ENCODE peak calls at places on chromosomes 11 and 22, in five cellular contexts. L, I, B, N and P are unnamed samples. For H3K36me3, the result is how much of the 10 kb centered on the place peaks cover.

GRCh38 chr11:18775492-18776292 is 15.9 kb downstream of the PTPN5 start:
- DNase-seq in L (peak), I (peak), B (peak), N (peak), P (no peak)

GRCh38 chr22:20017622-20017958 is 967 bp upstream of the ARVCF start:
- DNase-seq in L (no peak), I (no peak), B (no peak), N (no peak), P (no peak)

GRCh38 chr11:124863137-124863825 is 2.0 kb upstream of the ROBO3 start:
- DNase-seq in L (peak), I (peak), B (no peak), N (no peak), P (no peak)

GRCh38 chr22:36204001-36204640 is 2.5 kb upstream of the APOL4 start:
- DNase-seq in L (no peak), I (no peak), B (no peak), N (no peak), P (no peak)

GRCh38 chr11:126115253-126115540 is 52.5 kb upstream of the CDON start:
- DNase-seq in L (no peak), I (peak), B (peak), N (peak), P (no peak)

GRCh38 chr22:21865041-21865440 is 2.4 kb downstream of the MAPK1 start:
- DNase-seq in L (no peak), I (no peak), B (no peak), N (no peak), P (peak)

GRCh38 chr11:37506516-37506915 is 908.5 kb upstream of the RAG2 start:
- DNase-seq in L (no peak), I (no peak), B (no peak), N (no peak), P (no peak)

GRCh38 chr11:9535189-9535781 is 38.2 kb upstream of the WEE1 start:
- DNase-seq in L (peak), I (peak), B (peak), N (peak), P (peak)

GRCh38 chr11:86116386-86116726 is 47.5 kb upstream of the PICALM start:
- DNase-seq in L (no peak), I (no peak), B (no peak), N (no peak), P (no peak)

GRCh38 chr22:23075050-23075449 is 4.7 kb downstream of the GNAZ start:
- DNase-seq in L (no peak), I (no peak), B (peak), N (peak), P (no peak)

GRCh38 chr11:130371004-130371590 is 56.4 kb upstream of the ZBTB44 start:
- DNase-seq in L (no peak), I (no peak), B (no peak), N (no peak), P (no peak)

GRCh38 chr11:5665051-5665450 is 19.8 kb downstream of the TRIM5 start:
- DNase-seq in L (no peak), I (no peak), B (no peak), N (no peak), P (no peak)

GRCh38 chr22:24965822-24966626 is 13.5 kb downstream of the KIAA1671 start:
- DNase-seq in L (peak), I (peak), B (no peak), N (peak), P (no peak)

GRCh38 chr11:112705148-112705547 is 256.1 kb upstream of the NCAM1 start:
- DNase-seq in L (no peak), I (no peak), B (no peak), N (no peak), P (no peak)

GRCh38 chr11:11866203-11866602 is 24.4 kb downstream of the USP47 start:
- DNase-seq in L (no peak), I (no peak), B (no peak), N (no peak), P (no peak)

GRCh38 chr11:132095230-132096165 is 725.1 kb downstream of the NTM start:
- DNase-seq in L (no peak), I (no peak), B (no peak), N (no peak), P (no peak)

GRCh38 chr22:19941365-19942070 is at the start of the genes COMT and TXNRD2:
- DNase-seq in L (peak), I (peak), B (peak), N (peak), P (no peak)

GRCh38 chr11:123405123-123405592 is 24.9 kb upstream of the GRAMD1B start:
- DNase-seq in L (no peak), I (no peak), B (peak), N (peak), P (no peak)

GRCh38 chr11:34461215-34461614 is 22.5 kb downstream of the CAT start:
- DNase-seq in L (no peak), I (peak), B (no peak), N (no peak), P (no peak)

GRCh38 chr11:119318240-119319135 is 1.6 kb upstream of the MCAM start:
- DNase-seq in L (peak), I (no peak), B (no peak), N (no peak), P (no peak)

GRCh38 chr11:92528051-92528450 is 303.4 kb downstream of the FAT3 start:
- DNase-seq in L (no peak), I (no peak), B (no peak), N (no peak), P (peak)

GRCh38 chr11:15616130-15617105 is 501.7 kb downstream of the INSC start:
- DNase-seq in L (no peak), I (no peak), B (no peak), N (no peak), P (no peak)

GRCh38 chr11:113593698-113594308 is 112.3 kb downstream of the TMPRSS5 start:
- DNase-seq in L (no peak), I (no peak), B (no peak), N (no peak), P (no peak)

GRCh38 chr22:36193577-36193976 is 8.0 kb downstream of the APOL4 start:
- DNase-seq in L (no peak), I (peak), B (no peak), N (no peak), P (no peak)

GRCh38 chr22:38694049-38694448 is 6.7 kb downstream of the JOSD1 start:
- DNase-seq in L (peak), I (no peak), B (no peak), N (no peak), P (no peak)

GRCh38 chr11:93967258-93967657 is 53.9 kb upstream of the HEPHL1 start:
- DNase-seq in L (no peak), I (no peak), B (no peak), N (no peak), P (no peak)

GRCh38 chr22:23305922-23306374 is 125.6 kb downstream of the BCR start:
- DNase-seq in L (peak), I (no peak), B (peak), N (peak), P (no peak)

GRCh38 chr11:32333335-32333991 is 101.9 kb downstream of the WT1 start:
- DNase-seq in L (peak), I (peak), B (peak), N (peak), P (no peak)

GRCh38 chr11:106156290-106156937 is 79.0 kb downstream of the AASDHPPT start:
- DNase-seq in L (peak), I (no peak), B (no peak), N (no peak), P (peak)

GRCh38 chr11:91528965-91529364 is 695.7 kb upstream of the FAT3 start:
- DNase-seq in L (no peak), I (no peak), B (no peak), N (no peak), P (no peak)

GRCh38 chr11:86644291-86644690 is 28.1 kb downstream of the ME3 start:
- DNase-seq in L (no peak), I (no peak), B (no peak), N (no peak), P (peak)

GRCh38 chr11:38384568-38384967 is 1786.5 kb upstream of the RAG2 start:
- DNase-seq in L (no peak), I (no peak), B (no peak), N (no peak), P (peak)

GRCh38 chr11:36092314-36093030 is 148.6 kb downstream of the LDLRAD3 start:
- DNase-seq in L (no peak), I (no peak), B (no peak), N (no peak), P (no peak)

GRCh38 chr11:1682225-1682901 is 14.6 kb upstream of the KRTAP5-6 start:
- DNase-seq in L (no peak), I (peak), B (no peak), N (no peak), P (no peak)

GRCh38 chr11:70786021-70786665 is 387.8 kb downstream of the CTTN start:
- DNase-seq in L (peak), I (peak), B (no peak), N (no peak), P (no peak)

GRCh38 chr22:48945621-48946458 is 881.8 kb downstream of the BRD1 start:
- DNase-seq in L (peak), I (peak), B (no peak), N (no peak), P (no peak)

GRCh38 chr11:83220279-83220678 is 26.8 kb downstream of the ANKRD42 start:
- DNase-seq in L (no peak), I (no peak), B (no peak), N (no peak), P (no peak)

DNA sequence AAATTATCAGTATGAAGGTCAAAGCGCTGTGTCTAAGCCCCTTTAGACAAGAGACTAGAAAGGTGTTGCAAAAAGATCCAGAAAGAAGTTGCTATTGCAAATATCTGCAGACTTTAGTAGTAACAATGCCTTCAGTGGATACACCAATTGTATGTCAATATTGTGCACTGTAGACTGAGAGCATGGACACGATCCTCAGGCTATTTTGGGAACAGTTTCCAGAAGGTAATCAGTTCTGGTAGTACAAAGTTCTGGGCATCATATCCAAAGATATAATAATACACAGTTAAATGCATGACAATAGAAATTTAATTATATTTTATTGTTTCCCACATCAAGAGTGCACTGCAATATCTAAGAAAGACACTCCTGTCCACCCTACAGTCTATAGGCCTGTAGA is 84.1 kb upstream of the LUZP2 start:
- DNase-seq in L (no peak), I (no peak), B (no peak), N (no peak), P (no peak)
- H3K36me3 ChIP-seq in L (under half), I (under half), B (under half), N (under half), P (under half)

GRCh38 chr11:3707176-3707575 is 36.0 kb upstream of the CHRNA10 start:
- DNase-seq in L (no peak), I (no peak), B (no peak), N (no peak), P (peak)
- H3K36me3 ChIP-seq in L (under half), I (under half), B (half or more), N (half or more), P (under half)

DNA sequence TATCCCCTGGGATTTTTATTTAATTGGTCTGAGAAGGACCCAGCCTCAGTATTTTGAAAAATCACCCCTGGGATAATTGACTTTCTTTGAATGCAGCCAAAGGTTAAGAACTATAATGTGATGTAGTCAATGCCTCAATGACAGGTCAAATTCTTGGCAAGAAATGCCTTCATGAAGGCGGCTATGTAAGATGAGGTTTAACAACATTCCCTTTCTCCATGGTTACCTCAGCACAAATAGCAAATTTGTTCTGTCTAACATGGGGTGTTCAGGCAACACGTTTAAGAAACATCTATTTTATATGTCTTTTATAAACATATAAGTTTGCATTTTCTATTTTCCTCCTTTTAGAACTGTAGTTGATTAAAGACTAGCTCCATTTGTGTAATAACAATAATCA is 5.3 kb downstream of the SLN start:
- DNase-seq in L (no peak), I (no peak), B (no peak), N (no peak), P (no peak)
- H3K36me3 ChIP-seq in L (under half), I (under half), B (under half), N (under half), P (under half)

GRCh38 chr22:32493551-32493950 is 18.9 kb downstream of the FBXO7 start:
- DNase-seq in L (no peak), I (no peak), B (no peak), N (no peak), P (no peak)
- H3K36me3 ChIP-seq in L (under half), I (under half), B (half or more), N (half or more), P (under half)

DNA sequence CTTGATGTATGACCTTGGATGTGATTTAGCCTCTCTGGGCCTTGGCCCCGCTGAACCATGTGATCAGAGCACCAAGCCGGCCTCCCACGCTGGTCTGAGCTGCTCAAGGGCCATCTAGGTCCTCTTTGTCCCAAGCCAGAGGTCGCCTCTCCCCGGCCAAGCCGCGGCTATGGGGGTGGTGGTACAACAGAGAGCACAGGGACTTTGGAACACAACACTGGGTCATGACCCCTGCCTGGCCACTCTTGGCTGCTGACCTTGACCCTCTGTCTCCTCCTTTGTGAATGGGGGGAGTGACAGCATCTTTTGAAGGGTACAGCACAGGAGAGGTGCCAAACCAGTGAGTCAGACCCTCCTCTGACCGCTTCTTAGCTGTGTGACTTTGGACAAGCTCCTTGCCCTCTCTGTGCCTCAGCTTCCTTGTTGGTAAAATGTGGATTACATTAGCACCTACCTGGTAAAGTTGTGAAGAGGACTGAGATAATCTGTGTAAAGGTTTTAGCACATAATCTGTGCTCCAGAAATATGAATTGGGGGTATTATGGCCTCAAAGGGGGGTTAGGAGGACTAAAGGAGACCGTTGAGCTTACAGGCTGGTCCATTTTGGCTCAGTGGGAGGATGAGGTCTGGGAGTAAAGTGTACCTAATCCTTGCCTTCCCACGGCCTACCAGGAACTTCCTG is 4.7 kb downstream of the SCYL1 start:
- DNase-seq in L (no peak), I (peak), B (no peak), N (no peak), P (no peak)
- H3K36me3 ChIP-seq in L (under half), I (under half), B (half or more), N (half or more), P (under half)

DNA sequence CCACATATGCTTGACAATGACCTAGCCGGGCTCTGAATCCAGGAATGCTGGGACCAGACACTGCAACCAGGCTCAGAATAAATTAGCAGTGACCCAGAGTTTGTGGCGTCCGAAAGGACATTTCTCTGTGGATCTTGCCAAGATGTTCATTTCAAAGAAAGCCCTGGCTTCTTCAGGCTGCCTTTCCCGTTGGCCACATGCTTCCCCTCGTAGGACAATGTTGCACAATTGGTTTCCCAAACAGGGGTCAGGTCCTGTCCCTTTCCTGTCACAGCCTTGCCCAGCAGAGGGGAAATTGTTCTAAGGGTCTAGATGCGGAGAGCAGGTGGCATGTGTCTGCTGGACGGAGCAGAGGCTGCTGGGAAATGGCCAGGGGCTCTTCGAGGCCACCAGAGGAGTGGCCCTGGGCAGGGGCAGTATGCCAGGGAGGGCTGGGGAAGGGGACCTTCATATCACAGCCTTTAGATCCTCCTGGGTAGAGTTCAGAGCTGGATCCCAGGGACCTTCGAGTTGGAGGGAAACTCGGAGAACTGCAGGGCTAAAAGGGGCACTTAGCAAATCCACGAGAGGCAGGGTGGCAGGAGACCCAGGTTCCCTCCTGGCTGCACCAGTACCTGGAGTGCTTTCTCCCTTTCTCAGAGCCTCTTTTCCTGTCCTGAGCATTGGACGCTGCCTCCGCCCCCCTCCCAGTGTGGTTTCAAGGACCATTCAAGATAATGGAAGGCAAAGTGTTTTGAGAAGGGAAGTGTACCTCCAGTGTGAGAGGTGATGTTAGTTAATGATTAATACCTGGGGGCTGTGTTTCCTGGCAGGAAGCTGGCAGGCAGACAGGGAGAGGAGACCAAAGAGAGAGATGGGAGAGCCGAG is 42.3 kb downstream of the C11orf96 start:
- DNase-seq in L (no peak), I (peak), B (no peak), N (peak), P (no peak)
- H3K36me3 ChIP-seq in L (under half), I (under half), B (under half), N (under half), P (under half)

DNA sequence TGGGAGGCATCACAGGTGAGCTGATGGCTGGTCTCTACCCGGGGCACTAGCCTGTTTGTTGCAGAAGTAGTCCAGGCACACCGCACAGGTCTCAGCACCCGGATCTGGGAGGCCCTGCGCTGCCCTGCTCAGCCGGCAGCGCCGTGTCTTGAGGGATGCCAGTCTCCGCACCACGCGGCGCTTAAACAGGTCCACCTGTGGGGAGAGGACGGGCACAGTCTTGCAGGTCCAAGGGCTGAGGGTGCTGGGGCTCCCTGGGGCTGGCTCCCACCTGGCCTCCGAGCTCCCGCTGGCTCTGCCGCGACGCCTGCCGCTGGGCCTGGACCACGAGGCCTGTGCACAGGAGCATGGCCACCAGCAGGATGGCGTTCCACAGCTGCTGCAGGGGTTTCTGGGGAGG is 7.2 kb downstream of the RNF215 start:
- DNase-seq in L (peak), I (no peak), B (no peak), N (no peak), P (no peak)
- H3K36me3 ChIP-seq in L (under half), I (under half), B (under half), N (under half), P (under half)

GRCh38 chr11:122163420-122163819 is 47.4 kb upstream of the BLID start:
- DNase-seq in L (no peak), I (no peak), B (no peak), N (no peak), P (peak)

GRCh38 chr11:122168218-122168617 is 52.2 kb upstream of the BLID start:
- DNase-seq in L (no peak), I (no peak), B (no peak), N (no peak), P (no peak)

GRCh38 chr11:122162095-122162494 is 46.1 kb upstream of the BLID start:
- DNase-seq in L (no peak), I (no peak), B (no peak), N (no peak), P (no peak)

GRCh38 chr11:122167100-122167499 is 51.1 kb upstream of the BLID start:
- DNase-seq in L (no peak), I (no peak), B (no peak), N (no peak), P (peak)

DNA sequence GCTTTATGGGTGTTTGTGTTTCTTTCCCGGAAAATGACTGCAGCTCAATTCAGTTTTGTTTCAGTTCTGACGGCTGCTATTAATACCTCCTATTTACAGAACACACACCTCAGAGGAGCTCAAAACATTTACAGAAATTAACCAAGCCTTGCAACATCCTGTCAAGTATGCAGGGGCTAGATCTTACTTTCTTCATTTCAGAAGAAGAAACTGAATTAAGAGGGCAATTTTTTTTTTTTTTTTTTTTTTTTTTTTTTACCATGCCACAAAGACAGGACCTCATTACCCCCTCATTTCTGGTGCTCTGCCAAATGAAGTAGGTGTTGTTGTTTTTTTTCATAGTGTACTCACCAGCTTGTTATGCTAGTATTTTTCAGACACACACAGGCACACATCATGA is 50.0 kb upstream of the BLID start:
- DNase-seq in L (no peak), I (no peak), B (no peak), N (no peak), P (no peak)
- H3K36me3 ChIP-seq in L (under half), I (under half), B (under half), N (under half), P (under half)